ENCODE peak calls at places on chromosomes 5 and 9, in ten cellular contexts. E is SJSA1; O is mesenchymal stem cell; F is body of pancreas; M is A549; V is lung; B is CD8-positive, alpha-beta memory T cell; N is fibroblast of lung; W is heart left ventricle; X is lower lobe of right lung. D is an unnamed sample.

GRCh38 chr9:127801955-127802575 is 617 bp upstream of the FPGS start:
- DNase-seq in E (no peak), O (peak; percentile 74), F (no peak), M (no peak), V (no peak), B (no peak), N (peak; percentile 57), W (no peak), X (no peak), D (no peak)

GRCh38 chr5:96340357-96340756 is 92.7 kb downstream of the PCSK1 start:
- DNase-seq in E (no peak), O (no peak), F (no peak), M (no peak), V (no peak), B (no peak), N (no peak), W (no peak), X (no peak), D (no peak)

GRCh38 chr5:168192120-168192519 is 99.3 kb upstream of the WWC1 start:
- DNase-seq in E (no peak), O (no peak), F (no peak), M (no peak), V (no peak), B (no peak), N (no peak), W (no peak), X (no peak), D (no peak)

GRCh38 chr5:73853091-73853490 is 227.1 kb downstream of the ARHGEF28 start:
- DNase-seq in E (peak; percentile 50), O (peak; percentile 48), F (no peak), M (peak; percentile 13), V (no peak), B (no peak), N (peak; percentile 44), W (no peak), X (no peak), D (no peak)

GRCh38 chr9:16000826-16001225 is 448.0 kb downstream of the CCDC171 start:
- DNase-seq in E (no peak), O (peak; percentile 22), F (no peak), M (no peak), V (no peak), B (no peak), N (peak; percentile 89), W (no peak), X (no peak), D (no peak)

GRCh38 chr9:95854386-95855015 is 21.0 kb upstream of the ERCC6L2 start:
- DNase-seq in E (no peak), O (peak; percentile 34), F (no peak), M (no peak), V (no peak), B (no peak), N (peak; percentile 71), W (no peak), X (no peak), D (no peak)

GRCh38 chr9:97848237-97848581 is 4.8 kb upstream of the FOXE1 start:
- DNase-seq in E (no peak), O (no peak), F (no peak), M (no peak), V (no peak), B (no peak), N (no peak), W (no peak), X (no peak), D (no peak)

GRCh38 chr5:5277118-5277517 is 137.0 kb downstream of the ADAMTS16 start:
- DNase-seq in E (no peak), O (no peak), F (no peak), M (no peak), V (peak; percentile 14), B (no peak), N (no peak), W (no peak), X (no peak), D (no peak)

GRCh38 chr5:135034186-135034962 is at the start of gene PITX1:
- DNase-seq in E (peak; percentile 94), O (peak; percentile 68), F (peak; percentile 37), M (peak; percentile 80), V (no peak), B (no peak), N (peak; percentile 40), W (no peak), X (peak; percentile 52), D (peak; percentile 72)
- H3K4me1 ChIP-seq in E (peaks cover 13% of the 10 kb centered on the region), O (peaks cover 30% of the 10 kb centered on the region), F (peaks cover 44% of the 10 kb centered on the region), M (peaks cover 13% of the 10 kb centered on the region), V (peaks cover 26% of the 10 kb centered on the region), B (peaks cover 6% of the 10 kb centered on the region), N (no peaks in the 10 kb centered on the region), W (peaks cover 41% of the 10 kb centered on the region), X (peaks cover 39% of the 10 kb centered on the region), D (peaks cover 23% of the 10 kb centered on the region)

GRCh38 chr5:3304346-3304745 is 291.3 kb upstream of the IRX1 start:
- DNase-seq in E (no peak), O (no peak), F (no peak), M (no peak), V (no peak), B (no peak), N (no peak), W (no peak), X (no peak), D (no peak)

GRCh38 chr5:3305432-3305831 is 290.2 kb upstream of the IRX1 start:
- DNase-seq in E (no peak), O (no peak), F (no peak), M (no peak), V (no peak), B (no peak), N (no peak), W (no peak), X (no peak), D (no peak)

GRCh38 chr5:3302228-3302627 is 293.4 kb upstream of the IRX1 start:
- DNase-seq in E (no peak), O (no peak), F (no peak), M (no peak), V (no peak), B (no peak), N (no peak), W (no peak), X (no peak), D (no peak)

GRCh38 chr5:3301316-3301715 is 294.3 kb upstream of the IRX1 start:
- DNase-seq in E (no peak), O (no peak), F (no peak), M (no peak), V (no peak), B (no peak), N (no peak), W (no peak), X (no peak), D (no peak)

DNA sequence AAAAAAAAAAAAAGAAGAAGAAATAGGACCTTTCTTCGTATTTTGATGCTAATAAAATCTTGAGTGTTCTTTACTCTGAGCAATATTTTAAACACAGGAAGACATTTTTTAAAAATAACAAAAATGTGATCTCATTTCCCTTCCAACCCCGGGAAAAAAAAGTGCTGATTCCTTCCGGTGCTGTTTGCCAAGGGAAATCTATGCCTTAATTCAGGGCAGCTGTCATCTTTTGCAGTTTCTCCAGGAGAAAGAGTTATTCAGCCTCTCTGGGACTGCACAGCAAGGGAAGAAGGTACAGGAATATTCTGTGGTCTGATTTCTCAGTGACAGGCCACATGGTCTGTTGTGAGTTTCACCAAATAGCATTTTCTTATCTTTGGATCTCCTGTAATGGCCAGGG is 291.9 kb upstream of the IRX1 start:
- DNase-seq in E (no peak), O (no peak), F (no peak), M (no peak), V (no peak), B (no peak), N (no peak), W (no peak), X (no peak), D (no peak)
- H3K9me3 ChIP-seq in E (peaks cover 47% of the 10 kb centered on the region), O (no peaks in the 10 kb centered on the region), F (no peaks in the 10 kb centered on the region), M (no peaks in the 10 kb centered on the region), V (no peaks in the 10 kb centered on the region), B (no peaks in the 10 kb centered on the region), N (no peaks in the 10 kb centered on the region), W (no peaks in the 10 kb centered on the region), X (no peaks in the 10 kb centered on the region), D (no peaks in the 10 kb centered on the region)

DNA sequence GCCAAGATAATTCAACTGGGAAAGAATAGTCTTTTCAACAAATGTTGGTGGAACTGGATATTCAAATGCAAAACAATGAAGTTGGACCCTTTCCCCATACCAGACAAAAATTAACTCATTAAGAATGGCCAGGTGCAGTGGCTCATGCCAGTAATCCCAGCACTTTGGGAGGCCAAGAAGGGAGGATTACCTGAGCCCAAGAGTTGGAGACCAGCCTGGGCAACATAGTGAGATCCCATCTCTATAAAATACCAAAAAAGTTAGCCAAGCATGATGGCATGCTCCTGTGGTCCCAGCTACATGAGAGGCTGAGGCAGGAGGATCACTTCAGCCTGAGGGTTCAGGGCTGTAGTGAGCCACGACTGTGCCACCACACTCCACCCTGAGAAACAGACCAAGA is 24.2 kb downstream of the SERINC5 start:
- DNase-seq in E (no peak), O (no peak), F (no peak), M (no peak), V (no peak), B (no peak), N (no peak), W (no peak), X (no peak), D (no peak)
- H3K27ac ChIP-seq in E (peak overlapping the region; percentile 88), O (no peak overlapping the region), F (no peak overlapping the region), M (no peak overlapping the region), V (no peak overlapping the region), B (no peak overlapping the region), N (peak overlapping the region; percentile 54), W (no peak overlapping the region), X (no peak overlapping the region), D (no peak overlapping the region)

GRCh38 chr9:136578915-136579637 is 33.2 kb upstream of the NOTCH1 start:
- DNase-seq in E (no peak), O (no peak), F (peak; percentile 44), M (no peak), V (no peak), B (no peak), N (no peak), W (no peak), X (no peak), D (no peak)

GRCh38 chr9:136578620-136578914 is 32.7 kb upstream of the NOTCH1 start:
- DNase-seq in E (no peak), O (no peak), F (no peak), M (no peak), V (no peak), B (no peak), N (no peak), W (no peak), X (no peak), D (no peak)

GRCh38 chr9:136577941-136578619 is 32.2 kb upstream of the NOTCH1 start:
- DNase-seq in E (no peak), O (no peak), F (no peak), M (no peak), V (no peak), B (no peak), N (no peak), W (no peak), X (no peak), D (no peak)

GRCh38 chr9:136575626-136576268 is 29.9 kb upstream of the NOTCH1 start:
- DNase-seq in E (no peak), O (no peak), F (no peak), M (no peak), V (no peak), B (no peak), N (no peak), W (no peak), X (no peak), D (no peak)

DNA sequence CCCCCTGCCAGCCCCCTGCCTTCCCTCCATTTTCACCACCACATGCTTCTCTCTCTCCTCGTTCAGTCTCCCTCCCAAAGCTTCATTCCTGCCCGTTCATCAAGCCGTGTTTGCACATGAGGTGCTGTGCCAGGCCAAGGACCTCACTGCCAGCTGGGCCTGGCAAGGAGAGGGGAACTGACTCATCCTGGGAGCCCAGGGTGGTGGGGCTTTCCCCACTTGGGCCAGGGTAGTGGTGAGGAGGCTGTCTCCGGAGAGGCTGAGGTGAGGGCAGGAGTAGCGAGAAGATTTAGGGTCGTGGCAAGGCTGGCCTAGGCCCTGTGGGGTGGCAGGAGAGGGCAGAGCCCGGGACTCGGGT is 30.4 kb upstream of the NOTCH1 start:
- DNase-seq in E (no peak), O (no peak), F (peak; percentile 54), M (peak; percentile 66), V (peak; percentile 52), B (no peak), N (no peak), W (no peak), X (no peak), D (no peak)
- H3K4me1 ChIP-seq in E (peaks cover 47% of the 10 kb centered on the region), O (peaks cover 38% of the 10 kb centered on the region), F (peaks cover 27% of the 10 kb centered on the region), M (peaks cover 44% of the 10 kb centered on the region), V (peaks cover 17% of the 10 kb centered on the region), B (no peaks in the 10 kb centered on the region), N (peaks cover 13% of the 10 kb centered on the region), W (peaks cover 38% of the 10 kb centered on the region), X (peaks cover 25% of the 10 kb centered on the region), D (no peaks in the 10 kb centered on the region)